ENCODE peak calls at places on chromosomes 12 and 14, in five cellular contexts. V is activated CD4-positive, CD25-positive, alpha-beta regulatory T cell; A is NCI-H2081; O is ecto neural progenitor cell; B is iPS DF 6.9. S is an unnamed sample.

GRCh38 chr12:122013792-122014590 is 7.7 kb upstream of the BCL7A start:
- DNase-seq in V (no peak), A (no peak), O (no peak), B (no peak), S (no peak)

GRCh38 chr14:49720744-49721143 is 27.8 kb downstream of the KLHDC1 start:
- DNase-seq in V (no peak), A (no peak), O (no peak), B (no peak), S (no peak)

GRCh38 chr12:2963154-2963759 is 4.1 kb downstream of the TEAD4 start:
- DNase-seq in V (no peak), A (no peak), O (peak), B (no peak), S (no peak)

GRCh38 chr14:39395555-39396254 is 36.5 kb downstream of the FBXO33 start:
- DNase-seq in V (no peak), A (no peak), O (no peak), B (no peak), S (no peak)

GRCh38 chr12:89901906-89902648 is 193.4 kb upstream of the ATP2B1 start:
- DNase-seq in V (no peak), A (no peak), O (no peak), B (no peak), S (no peak)

GRCh38 chr14:25032092-25032784 is 17.7 kb downstream of the STXBP6 start:
- DNase-seq in V (no peak), A (no peak), O (no peak), B (no peak), S (no peak)

GRCh38 chr12:23729354-23729753 is 220.1 kb downstream of the SOX5 start:
- DNase-seq in V (no peak), A (no peak), O (no peak), B (no peak), S (no peak)

GRCh38 chr12:126742326-126742725 is 1524.6 kb upstream of the TMEM132C start:
- DNase-seq in V (no peak), A (no peak), O (no peak), B (no peak), S (no peak)

GRCh38 chr12:115767921-115768320 is 509.6 kb downstream of the MED13L start:
- DNase-seq in V (no peak), A (no peak), O (no peak), B (no peak), S (no peak)

GRCh38 chr12:15334225-15334624 is 11.9 kb downstream of the PTPRO start:
- DNase-seq in V (no peak), A (no peak), O (no peak), B (no peak), S (no peak)

GRCh38 chr14:75711796-75712211 is 50.8 kb downstream of the TTLL5 start:
- DNase-seq in V (no peak), A (no peak), O (peak), B (no peak), S (no peak)

GRCh38 chr14:75459099-75459741 is 31.4 kb downstream of the JDP2 start:
- DNase-seq in V (no peak), A (no peak), O (no peak), B (no peak), S (no peak)

GRCh38 chr14:101874001-101874400 is 90.4 kb upstream of the DYNC1H1 start:
- DNase-seq in V (no peak), A (no peak), O (no peak), B (no peak), S (no peak)

GRCh38 chr14:89792489-89793366 is 161.8 kb downstream of the EFCAB11 start:
- DNase-seq in V (no peak), A (no peak), O (no peak), B (no peak), S (no peak)

GRCh38 chr14:58947156-58947555 is 241.3 kb upstream of the DAAM1 start:
- DNase-seq in V (no peak), A (no peak), O (no peak), B (no peak), S (no peak)

GRCh38 chr12:80183939-80184338 is 84.6 kb downstream of the OTOGL start:
- DNase-seq in V (no peak), A (no peak), O (no peak), B (no peak), S (no peak)

S was measured in NCI-H1930.